ENCODE peak calls at places on chromosomes 13 and 19, in five cellular contexts. A, H, W, S and F are unnamed samples.

GRCh38 chr13:107003911-107004310 is 436.0 kb upstream of the ARGLU1 start:
- DNase-seq in H (no peak), A (no peak), S (no peak), W (no peak), F (no peak)

GRCh38 chr13:32903720-32904119 is 112.5 kb upstream of the KL start:
- DNase-seq in W (no peak), H (no peak), A (peak), S (no peak), F (peak)

GRCh38 chr13:27401210-27401609 is 23.2 kb upstream of the GTF3A start:
- DNase-seq in A (no peak), H (no peak), S (no peak), W (no peak), F (no peak)

GRCh38 chr13:57631607-57632275 is at the start of gene PCDH17:
- DNase-seq in S (peak), H (peak), W (peak), A (peak), F (peak)

GRCh38 chr19:5130371-5131030 is 161.6 kb downstream of the KDM4B start:
- DNase-seq in W (peak), A (no peak), S (peak), H (no peak), F (no peak)

GRCh38 chr13:28140433-28141125 is 2.2 kb downstream of the PAN3 start:
- DNase-seq in H (no peak), S (no peak), A (no peak), W (no peak), F (no peak)

GRCh38 chr13:56400774-56401173 is 739.9 kb upstream of the PRR20A start:
- DNase-seq in W (no peak), S (no peak), A (no peak), H (no peak), F (no peak)

GRCh38 chr19:48686103-48686502 is 9.7 kb upstream of the FUT2 start:
- DNase-seq in W (no peak), H (no peak), S (no peak), A (no peak), F (no peak)

GRCh38 chr19:46970815-46971214 is 48.8 kb upstream of the NPAS1 start:
- DNase-seq in S (no peak), A (peak), H (peak), W (no peak), F (peak)

GRCh38 chr13:95494082-95494681 is 58.3 kb upstream of the CLDN10 start:
- DNase-seq in W (peak), A (peak), S (no peak), H (peak), F (peak)

GRCh38 chr13:97344250-97345175 is 89.5 kb upstream of the RAP2A start:
- DNase-seq in H (peak), S (no peak), W (peak), A (peak), F (no peak)

GRCh38 chr19:46992699-46993535 is 26.7 kb upstream of the NPAS1 start:
- DNase-seq in S (no peak), H (no peak), W (no peak), A (no peak), F (no peak)

GRCh38 chr13:99304541-99304940 is 2.7 kb downstream of the GPR183 start:
- DNase-seq in W (no peak), S (no peak), A (no peak), H (no peak), F (no peak)

GRCh38 chr13:33123066-33123940 is 107.1 kb downstream of the KL start:
- DNase-seq in W (no peak), A (no peak), H (peak), S (no peak), F (peak)

GRCh38 chr19:18308051-18308947 is 14.6 kb downstream of the LSM4 start:
- DNase-seq in S (peak), H (no peak), W (no peak), A (no peak), F (no peak)

GRCh38 chr19:5484398-5485285 is 29.4 kb downstream of the ZNRF4 start:
- DNase-seq in W (no peak), A (no peak), H (no peak), S (no peak), F (peak)

GRCh38 chr19:18254546-18255500 is 19.4 kb downstream of the IQCN start:
- DNase-seq in S (peak), H (no peak), A (no peak), W (no peak), F (no peak)

GRCh38 chr19:53871448-53871847 is 3.8 kb downstream of the MYADM start:
- DNase-seq in H (no peak), S (no peak), W (no peak), A (no peak), F (no peak)

GRCh38 chr19:16001481-16002312 is 52.9 kb downstream of the OR10H4 start:
- DNase-seq in H (peak), W (peak), A (peak), S (no peak), F (peak)

GRCh38 chr13:58151452-58151851 is 519.9 kb downstream of the PCDH17 start:
- DNase-seq in A (no peak), H (no peak), S (no peak), W (no peak), F (no peak)